ENCODE peak calls at places on chromosome 21, in seven cellular contexts. B is B cell, V is neural crest cell, I is HFF-Myc, Q is fibroblast of lung, G is GM23338, U is HFFc6. Y is an unnamed sample.

GRCh38 chr21:34836103-34836932 is 167.5 kb downstream of the CLIC6 start:
- DNase-seq in B (no peak), V (no peak), I (peak; percentile 96), Q (peak; percentile 100), G (no peak), U (peak; percentile 99), Y (peak; percentile 99)

GRCh38 chr21:25934130-25934529 is 199.4 kb downstream of the GABPA start:
- DNase-seq in B (no peak), V (no peak), I (no peak), Q (peak; percentile 96), G (no peak), U (no peak), Y (no peak)

GRCh38 chr21:14901482-14901958 is 163.3 kb downstream of the NRIP1 start:
- DNase-seq in B (peak; percentile 63), V (no peak), I (no peak), Q (peak; percentile 99), G (no peak), U (peak; percentile 33), Y (peak; percentile 78)

GRCh38 chr21:28636988-28637691 is 355.5 kb downstream of the LTN1 start:
- DNase-seq in B (no peak), V (no peak), I (no peak), Q (peak; percentile 98), G (no peak), U (peak; percentile 92), Y (peak; percentile 81)

GRCh38 chr21:38989745-38990423 is 184.2 kb downstream of the ETS2 start:
- DNase-seq in B (no peak), V (peak; percentile 19), I (peak; percentile 79), Q (peak; percentile 94), G (no peak), U (peak; percentile 39), Y (peak; percentile 60)

GRCh38 chr21:25369524-25370300 is 237.6 kb downstream of the MRPL39 start:
- DNase-seq in B (no peak), V (no peak), I (no peak), Q (peak; percentile 85), G (no peak), U (peak; percentile 68), Y (peak; percentile 26)

GRCh38 chr21:25107708-25108107 is 499.6 kb downstream of the MRPL39 start:
- DNase-seq in B (no peak), V (no peak), I (peak; percentile 31), Q (peak; percentile 98), G (no peak), U (peak; percentile 86), Y (peak; percentile 86)

GRCh38 chr21:14548751-14549150 is 2.6 kb upstream of the SAMSN1 start:
- DNase-seq in B (no peak), V (no peak), I (no peak), Q (no peak), G (no peak), U (no peak), Y (no peak)

GRCh38 chr21:33136898-33137502 is 67.1 kb downstream of the OLIG1 start:
- DNase-seq in B (no peak), V (no peak), I (no peak), Q (no peak), G (no peak), U (no peak), Y (no peak)

GRCh38 chr21:26405735-26406361 is 167.2 kb downstream of the CYYR1 start:
- DNase-seq in B (no peak), V (no peak), I (peak; percentile 49), Q (peak; percentile 91), G (peak; percentile 34), U (peak; percentile 83), Y (no peak)

GRCh38 chr21:15065381-15066230 is 806 bp upstream of the NRIP1 start:
- DNase-seq in B (peak; percentile 85), V (peak; percentile 42), I (peak; percentile 33), Q (peak; percentile 89), G (peak; percentile 79), U (peak; percentile 85), Y (no peak)

GRCh38 chr21:36908260-36908908 is 58.1 kb downstream of the HLCS start:
- DNase-seq in B (no peak), V (no peak), I (no peak), Q (peak; percentile 27), G (no peak), U (no peak), Y (no peak)
- TF ChIP-seq CTCF in B (no peak), V (peak; percentile 36), I (no peak), Q (peak; percentile 11), G (peak; percentile 23), U (peak; percentile 71), Y (no peak)

DNA sequence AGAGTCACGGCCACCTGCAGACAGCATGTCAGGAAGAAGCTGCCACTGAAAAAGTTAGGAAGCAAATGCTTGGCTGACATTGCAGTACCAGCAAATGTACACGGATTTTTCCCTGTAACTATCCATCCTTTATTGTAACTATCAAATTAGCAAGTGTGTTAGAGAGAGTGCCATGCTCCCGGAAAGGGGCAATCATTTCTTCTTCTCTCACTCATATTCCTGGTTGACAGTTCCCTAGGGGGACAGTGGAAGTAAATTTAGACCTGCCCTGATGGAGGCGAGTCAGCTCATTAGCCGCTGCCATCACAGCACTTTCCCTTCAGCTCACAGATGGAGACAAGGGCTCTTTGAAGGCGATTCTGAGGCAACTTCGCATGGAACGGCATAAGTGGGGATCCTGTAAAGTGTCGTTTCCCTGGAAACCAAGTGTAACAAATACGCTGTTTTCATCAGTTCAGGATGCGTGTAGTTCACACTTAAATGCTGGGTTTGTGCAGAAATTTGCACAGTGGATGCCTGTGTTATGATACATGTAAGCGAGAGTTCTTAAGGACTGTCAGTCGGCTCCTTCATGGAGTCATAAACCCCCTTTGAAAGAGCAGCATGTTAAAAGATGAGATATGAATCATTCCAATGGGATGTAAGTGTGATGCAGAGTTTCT is 114.5 kb upstream of the TMPRSS15 start:
- DNase-seq in B (no peak), V (no peak), I (no peak), Q (peak; percentile 1), G (no peak), U (no peak), Y (no peak)
- TF ChIP-seq CTCF in B (no peak), V (no peak), I (no peak), Q (no peak), G (no peak), U (no peak), Y (no peak)

GRCh38 chr21:37873655-37874054 is 42.6 kb downstream of the KCNJ6 start:
- DNase-seq in B (no peak), V (no peak), I (no peak), Q (peak; percentile 25), G (peak; percentile 52), U (peak; percentile 5), Y (no peak)
- TF ChIP-seq CTCF in B (no peak), V (no peak), I (no peak), Q (no peak), G (peak; percentile 32), U (peak; percentile 58), Y (peak; percentile 35)

GRCh38 chr21:43928230-43928607 is 63.2 kb downstream of the AGPAT3 start:
- DNase-seq in B (no peak), V (no peak), I (no peak), Q (no peak), G (no peak), U (no peak), Y (no peak)
- TF ChIP-seq CTCF in B (no peak), V (no peak), I (no peak), Q (no peak), G (no peak), U (no peak), Y (no peak)

GRCh38 chr21:45478115-45478801 is 64.0 kb downstream of the SLC19A1 start:
- DNase-seq in B (peak; percentile 83), V (peak; percentile 78), I (no peak), Q (peak; percentile 57), G (peak; percentile 84), U (peak; percentile 11), Y (no peak)
- TF ChIP-seq CTCF in B (peak; percentile 91), V (peak; percentile 81), I (peak; percentile 49), Q (peak; percentile 55), G (peak; percentile 60), U (peak; percentile 83), Y (peak; percentile 80)

GRCh38 chr21:41885341-41886024 is 6.3 kb upstream of the PRDM15 start:
- DNase-seq in B (no peak), V (no peak), I (no peak), Q (peak; percentile 28), G (no peak), U (no peak), Y (no peak)
- TF ChIP-seq CTCF in B (no peak), V (no peak), I (no peak), Q (no peak), G (no peak), U (no peak), Y (no peak)

GRCh38 chr21:36260802-36261201 is 59.2 kb upstream of the MORC3 start:
- DNase-seq in B (peak; percentile 52), V (no peak), I (no peak), Q (no peak), G (no peak), U (no peak), Y (no peak)
- TF ChIP-seq CTCF in B (peak; percentile 44), V (peak; percentile 17), I (no peak), Q (no peak), G (no peak), U (peak; percentile 61), Y (no peak)

GRCh38 chr21:17270234-17270633 is 242.6 kb upstream of the CXADR start:
- DNase-seq in B (no peak), V (no peak), I (peak; percentile 15), Q (peak; percentile 61), G (peak; percentile 44), U (peak; percentile 32), Y (peak; percentile 12)
- TF ChIP-seq CTCF in B (no peak), V (peak; percentile 74), I (no peak), Q (no peak), G (peak; percentile 40), U (peak; percentile 68), Y (peak; percentile 35)

Y was measured in retinal pigment epithelial cell.